ENCODE peak calls at places on chromosomes 3 and 15, in five cellular contexts. One of them, this sample, is unnamed.

GRCh38 chr3:118936811-118937210 is 97.8 kb downstream of the IGSF11 start:
- DNase-seq in HT1080: peak; percentile 33
- DNase-seq in T-helper 17 cell: no peak
- DNase-seq in activated T-cell treated with anti-CD3 and anti-CD28 coated beads for 24 hours: no peak
- DNase-seq in activated CD8-positive, alpha-beta memory T cell treated with anti-CD3 and anti-CD28 coated beads, Interleukin-2, amount 10 ng/mL, durations not matched to agents 7 days and 5 days: no peak
- DNase-seq in this sample: no peak

GRCh38 chr3:42355612-42356011 is 54.8 kb downstream of the LYZL4 start:
- DNase-seq in HT1080: no peak
- DNase-seq in T-helper 17 cell: no peak
- DNase-seq in activated T-cell treated with anti-CD3 and anti-CD28 coated beads for 24 hours: no peak
- DNase-seq in activated CD8-positive, alpha-beta memory T cell treated with anti-CD3 and anti-CD28 coated beads, Interleukin-2, amount 10 ng/mL, durations not matched to agents 7 days and 5 days: no peak
- DNase-seq in this sample: no peak

GRCh38 chr3:127734181-127734720 is 61.5 kb downstream of the ABTB1 start:
- DNase-seq in HT1080: no peak
- DNase-seq in T-helper 17 cell: no peak
- DNase-seq in activated T-cell treated with anti-CD3 and anti-CD28 coated beads for 24 hours: no peak
- DNase-seq in activated CD8-positive, alpha-beta memory T cell treated with anti-CD3 and anti-CD28 coated beads, Interleukin-2, amount 10 ng/mL, durations not matched to agents 7 days and 5 days: no peak
- DNase-seq in this sample: no peak

GRCh38 chr15:69974321-69974720 is 123.4 kb downstream of the TLE3 start:
- DNase-seq in HT1080: no peak
- DNase-seq in T-helper 17 cell: no peak
- DNase-seq in activated T-cell treated with anti-CD3 and anti-CD28 coated beads for 24 hours: no peak
- DNase-seq in activated CD8-positive, alpha-beta memory T cell treated with anti-CD3 and anti-CD28 coated beads, Interleukin-2, amount 10 ng/mL, durations not matched to agents 7 days and 5 days: no peak
- DNase-seq in this sample: no peak

GRCh38 chr3:27721717-27722564 is at the start of gene EOMES:
- DNase-seq in HT1080: peak; percentile 69
- DNase-seq in T-helper 17 cell: peak; percentile 45
- DNase-seq in activated T-cell treated with anti-CD3 and anti-CD28 coated beads for 24 hours: peak; percentile 44
- DNase-seq in activated CD8-positive, alpha-beta memory T cell treated with anti-CD3 and anti-CD28 coated beads, Interleukin-2, amount 10 ng/mL, durations not matched to agents 7 days and 5 days: peak; percentile 86
- DNase-seq in this sample: peak; percentile 57

GRCh38 chr3:99833833-99834583 is 16.3 kb downstream of the CMSS1 start:
- DNase-seq in HT1080: no peak
- DNase-seq in T-helper 17 cell: no peak
- DNase-seq in activated T-cell treated with anti-CD3 and anti-CD28 coated beads for 24 hours: no peak
- DNase-seq in activated CD8-positive, alpha-beta memory T cell treated with anti-CD3 and anti-CD28 coated beads, Interleukin-2, amount 10 ng/mL, durations not matched to agents 7 days and 5 days: no peak
- DNase-seq in this sample: no peak

GRCh38 chr3:69408542-69408941 is 22.7 kb upstream of the FRMD4B start:
- DNase-seq in HT1080: no peak
- DNase-seq in T-helper 17 cell: no peak
- DNase-seq in activated T-cell treated with anti-CD3 and anti-CD28 coated beads for 24 hours: no peak
- DNase-seq in activated CD8-positive, alpha-beta memory T cell treated with anti-CD3 and anti-CD28 coated beads, Interleukin-2, amount 10 ng/mL, durations not matched to agents 7 days and 5 days: no peak
- DNase-seq in this sample: no peak

GRCh38 chr3:190339130-190339529 is 16.9 kb upstream of the CLDN1 start:
- DNase-seq in HT1080: peak; percentile 88
- DNase-seq in T-helper 17 cell: no peak
- DNase-seq in activated T-cell treated with anti-CD3 and anti-CD28 coated beads for 24 hours: no peak
- DNase-seq in activated CD8-positive, alpha-beta memory T cell treated with anti-CD3 and anti-CD28 coated beads, Interleukin-2, amount 10 ng/mL, durations not matched to agents 7 days and 5 days: no peak
- DNase-seq in this sample: no peak

GRCh38 chr15:58877999-58878825 is 55.3 kb downstream of the SLTM start:
- DNase-seq in HT1080: no peak
- DNase-seq in T-helper 17 cell: no peak
- DNase-seq in activated T-cell treated with anti-CD3 and anti-CD28 coated beads for 24 hours: no peak
- DNase-seq in activated CD8-positive, alpha-beta memory T cell treated with anti-CD3 and anti-CD28 coated beads, Interleukin-2, amount 10 ng/mL, durations not matched to agents 7 days and 5 days: no peak
- DNase-seq in this sample: no peak

GRCh38 chr3:138824114-138824506 is 10.6 kb downstream of the PIK3CB start:
- DNase-seq in HT1080: no peak
- DNase-seq in T-helper 17 cell: no peak
- DNase-seq in activated T-cell treated with anti-CD3 and anti-CD28 coated beads for 24 hours: no peak
- DNase-seq in activated CD8-positive, alpha-beta memory T cell treated with anti-CD3 and anti-CD28 coated beads, Interleukin-2, amount 10 ng/mL, durations not matched to agents 7 days and 5 days: no peak
- DNase-seq in this sample: no peak

GRCh38 chr3:76177650-76178049 is 392.3 kb upstream of the ZNF717 start:
- DNase-seq in HT1080: no peak
- DNase-seq in T-helper 17 cell: no peak
- DNase-seq in activated T-cell treated with anti-CD3 and anti-CD28 coated beads for 24 hours: no peak
- DNase-seq in activated CD8-positive, alpha-beta memory T cell treated with anti-CD3 and anti-CD28 coated beads, Interleukin-2, amount 10 ng/mL, durations not matched to agents 7 days and 5 days: no peak
- DNase-seq in this sample: no peak

GRCh38 chr3:37988931-37989525 is 1.6 kb upstream of the VILL start:
- DNase-seq in HT1080: no peak
- DNase-seq in T-helper 17 cell: no peak
- DNase-seq in activated T-cell treated with anti-CD3 and anti-CD28 coated beads for 24 hours: no peak
- DNase-seq in activated CD8-positive, alpha-beta memory T cell treated with anti-CD3 and anti-CD28 coated beads, Interleukin-2, amount 10 ng/mL, durations not matched to agents 7 days and 5 days: no peak
- DNase-seq in this sample: no peak

GRCh38 chr3:186165331-186165730 is 56.4 kb upstream of the ETV5 start:
- DNase-seq in HT1080: no peak
- DNase-seq in T-helper 17 cell: no peak
- DNase-seq in activated T-cell treated with anti-CD3 and anti-CD28 coated beads for 24 hours: no peak
- DNase-seq in activated CD8-positive, alpha-beta memory T cell treated with anti-CD3 and anti-CD28 coated beads, Interleukin-2, amount 10 ng/mL, durations not matched to agents 7 days and 5 days: no peak
- DNase-seq in this sample: no peak